ENCODE peak calls at places on chromosomes 12 and 14, in four cellular contexts. D is H9, W is mesendoderm, Q is H1. P is an unnamed sample.

GRCh38 chr12:53645191-53645590 is 19.0 kb upstream of the ATF7 start:
- DNase-seq in D (no peak), W (no peak), Q (no peak), P (peak)

GRCh38 chr14:95291859-95292542 is 27.7 kb downstream of the CLMN start:
- DNase-seq in D (peak), W (no peak), Q (no peak), P (peak)

GRCh38 chr12:43914923-43915468 is 79.1 kb downstream of the TMEM117 start:
- DNase-seq in D (no peak), W (peak), Q (no peak), P (no peak)

GRCh38 chr12:116948298-116948697 is 37.5 kb downstream of the FBXW8 start:
- DNase-seq in D (no peak), W (no peak), Q (no peak), P (no peak)

GRCh38 chr12:54430471-54431075 is 11.5 kb upstream of the ITGA5 start:
- DNase-seq in D (no peak), W (no peak), Q (no peak), P (no peak)

GRCh38 chr14:67416810-67417209 is 4.8 kb upstream of the PLEK2 start:
- DNase-seq in D (no peak), W (no peak), Q (no peak), P (no peak)

GRCh38 chr12:54370218-54370730 is 6.0 kb upstream of the GPR84 start:
- DNase-seq in D (peak), W (peak), Q (peak), P (peak)

GRCh38 chr12:51823875-51824565 is 24.5 kb downstream of the FIGNL2 start:
- DNase-seq in D (peak), W (peak), Q (no peak), P (peak)

GRCh38 chr12:49967042-49967776 is 5.5 kb downstream of the AQP5 start:
- DNase-seq in D (peak), W (peak), Q (peak), P (peak)

GRCh38 chr12:104877107-104877705 is 80.9 kb downstream of the SLC41A2 start:
- DNase-seq in D (no peak), W (peak), Q (no peak), P (peak)

GRCh38 chr14:67571275-67571990 is 28.6 kb downstream of the PIGH start:
- DNase-seq in D (peak), W (peak), Q (peak), P (peak)

GRCh38 chr12:54419088-54419887 is at the start of gene ITGA5:
- DNase-seq in D (peak), W (peak), Q (peak), P (peak)

GRCh38 chr14:90871605-90872233 is 55.5 kb upstream of the TTC7B start:
- DNase-seq in D (no peak), W (no peak), Q (no peak), P (peak)

GRCh38 chr14:32298346-32298745 is 30.8 kb upstream of the AKAP6 start:
- DNase-seq in D (no peak), W (peak), Q (no peak), P (no peak)

GRCh38 chr14:51368721-51369163 is 128.7 kb downstream of the TMX1 start:
- DNase-seq in D (no peak), W (no peak), Q (no peak), P (peak)

GRCh38 chr12:52506858-52507715 is 13.1 kb downstream of the KRT5 start:
- DNase-seq in D (peak), W (peak), Q (no peak), P (peak)

GRCh38 chr14:61472801-61473376 is 151.5 kb downstream of the PRKCH start:
- DNase-seq in D (no peak), W (no peak), Q (no peak), P (peak)

GRCh38 chr12:123767613-123768012 is 5.5 kb downstream of the DNAH10 start:
- DNase-seq in D (no peak), W (no peak), Q (no peak), P (no peak)

GRCh38 chr14:21536395-21537087 is 10.4 kb upstream of the SALL2 start:
- DNase-seq in D (peak), W (peak), Q (peak), P (no peak)

GRCh38 chr12:69708649-69709048 is 9.5 kb upstream of the BEST3 start:
- DNase-seq in D (no peak), W (no peak), Q (no peak), P (no peak)

GRCh38 chr12:16300706-16301105 is 23.2 kb upstream of the SLC15A5 start:
- DNase-seq in D (no peak), W (no peak), Q (no peak), P (no peak)

GRCh38 chr12:109910969-109911348 is 10.9 kb downstream of the TCHP start:
- DNase-seq in D (peak), W (peak), Q (peak), P (peak)

GRCh38 chr14:92751819-92752218 is 3.4 kb upstream of the LGMN start:
- DNase-seq in D (no peak), W (peak), Q (no peak), P (no peak)

GRCh38 chr12:23055004-23055403 is 430.0 kb downstream of the ETNK1 start:
- DNase-seq in D (peak), W (peak), Q (peak), P (peak)

GRCh38 chr12:112992541-112993398 is 14.5 kb downstream of the OAS2 start:
- DNase-seq in D (peak), W (peak), Q (peak), P (peak)

GRCh38 chr12:105256921-105257320 is 20.9 kb upstream of the APPL2 start:
- DNase-seq in D (no peak), W (no peak), Q (no peak), P (peak)

GRCh38 chr12:109827566-109828550 is 5.3 kb downstream of the TRPV4 start:
- DNase-seq in D (no peak), W (no peak), Q (no peak), P (no peak)

GRCh38 chr14:24317141-24317927 is 6.0 kb downstream of the LTB4R start:
- DNase-seq in D (no peak), W (peak), Q (no peak), P (no peak)

GRCh38 chr14:91466192-91466591 is 43.9 kb downstream of the PPP4R3A start:
- DNase-seq in D (no peak), W (no peak), Q (no peak), P (no peak)

GRCh38 chr12:18837025-18837424 is 99.1 kb downstream of the CAPZA3 start:
- DNase-seq in D (no peak), W (no peak), Q (no peak), P (peak)

GRCh38 chr12:130483616-130484180 is 146.0 kb downstream of the PIWIL1 start:
- DNase-seq in D (no peak), W (no peak), Q (no peak), P (no peak)

GRCh38 chr14:103329421-103330347 is 4.4 kb upstream of the EIF5 start:
- DNase-seq in D (no peak), W (no peak), Q (no peak), P (peak)

GRCh38 chr14:105888784-105889665 is 362.6 kb downstream of the TMEM121 start:
- DNase-seq in D (no peak), W (no peak), Q (no peak), P (no peak)

GRCh38 chr12:75708829-75709228 is 197.4 kb upstream of the KRR1 start:
- DNase-seq in D (no peak), W (no peak), Q (no peak), P (no peak)

GRCh38 chr12:26193539-26193938 is 1.8 kb upstream of the SSPN start:
- DNase-seq in D (no peak), W (no peak), Q (no peak), P (no peak)

GRCh38 chr14:90726656-90727055 is 89.6 kb downstream of the TTC7B start:
- DNase-seq in D (peak), W (peak), Q (no peak), P (peak)

GRCh38 chr14:61466249-61466904 is 145.0 kb downstream of the PRKCH start:
- DNase-seq in D (peak), W (peak), Q (peak), P (peak)

GRCh38 chr12:76014007-76014406 is 17.6 kb downstream of the PHLDA1 start:
- DNase-seq in D (no peak), W (peak), Q (no peak), P (no peak)

GRCh38 chr12:132400011-132400641 is 70.7 kb upstream of the GALNT9 start:
- DNase-seq in D (no peak), W (no peak), Q (no peak), P (no peak)

GRCh38 chr12:132397152-132397933 is 68.0 kb upstream of the GALNT9 start:
- DNase-seq in D (no peak), W (no peak), Q (peak), P (no peak)

GRCh38 chr12:132397934-132398385 is 68.6 kb upstream of the GALNT9 start:
- DNase-seq in D (no peak), W (no peak), Q (peak), P (no peak)

GRCh38 chr12:132398386-132398991 is 69.1 kb upstream of the GALNT9 start:
- DNase-seq in D (no peak), W (no peak), Q (no peak), P (no peak)

DNA sequence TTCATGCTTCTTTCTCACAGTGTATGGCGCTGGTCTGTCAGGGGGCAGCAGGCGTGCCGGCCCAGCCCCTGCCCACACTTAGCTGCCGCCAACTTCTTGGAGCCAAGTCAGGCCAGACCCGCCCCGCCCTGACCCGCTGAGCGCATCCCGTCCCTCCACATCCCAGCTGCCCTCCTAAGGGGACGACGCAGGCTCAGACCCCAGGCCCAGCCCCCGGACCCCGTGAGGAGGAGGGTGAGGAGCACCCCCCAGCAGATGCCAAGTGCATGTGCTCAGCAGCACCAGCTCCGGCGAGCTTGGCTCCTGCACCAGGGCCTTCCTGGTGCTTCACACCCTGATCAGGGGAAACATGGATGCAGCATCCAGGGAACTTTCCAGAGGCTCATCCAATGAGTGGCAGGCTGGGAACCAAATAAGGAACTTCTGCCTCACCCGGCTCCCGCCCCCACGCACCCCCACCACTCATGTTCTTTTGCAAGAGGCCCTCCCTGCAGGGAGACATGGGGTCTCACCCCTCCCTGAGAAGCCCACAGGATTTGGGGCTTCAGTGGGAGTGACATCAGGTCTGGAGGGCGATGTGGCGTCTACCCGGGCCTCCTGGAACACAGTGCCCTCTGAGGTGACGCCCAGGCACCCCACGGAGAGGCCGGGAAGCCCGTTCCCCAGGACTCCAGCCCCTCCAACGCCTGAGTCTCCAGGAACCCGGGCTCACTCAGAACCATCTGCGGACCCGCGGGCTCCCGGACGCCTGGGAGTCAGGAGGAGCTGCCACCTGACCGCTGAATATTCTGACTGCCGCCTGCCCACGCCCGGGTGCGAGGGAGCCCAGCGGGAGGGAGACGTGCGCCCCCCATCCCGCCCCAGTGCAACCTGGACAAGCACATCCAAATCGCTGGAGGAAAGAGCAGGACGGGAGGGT is 70.0 kb upstream of the GALNT9 start:
- DNase-seq in D (no peak), W (no peak), Q (no peak), P (no peak)
- H2BK5ac ChIP-seq in D (no peak), W (no peak), Q (peak), P (no peak)

GRCh38 chr14:33847066-33847465 is 103.8 kb downstream of the EGLN3 start:
- DNase-seq in D (no peak), W (no peak), Q (no peak), P (no peak)

GRCh38 chr14:33848009-33848408 is 102.9 kb downstream of the EGLN3 start:
- DNase-seq in D (no peak), W (no peak), Q (no peak), P (no peak)

GRCh38 chr14:33848706-33849454 is 102.0 kb downstream of the EGLN3 start:
- DNase-seq in D (peak), W (peak), Q (peak), P (peak)

GRCh38 chr14:33844118-33844517 is 106.8 kb downstream of the EGLN3 start:
- DNase-seq in D (no peak), W (no peak), Q (no peak), P (no peak)

GRCh38 chr14:33846100-33846824 is 104.6 kb downstream of the EGLN3 start:
- DNase-seq in D (no peak), W (no peak), Q (no peak), P (no peak)
- H3K56ac ChIP-seq in D (no peak), W (no peak), Q (no peak), P (no peak)

DNA sequence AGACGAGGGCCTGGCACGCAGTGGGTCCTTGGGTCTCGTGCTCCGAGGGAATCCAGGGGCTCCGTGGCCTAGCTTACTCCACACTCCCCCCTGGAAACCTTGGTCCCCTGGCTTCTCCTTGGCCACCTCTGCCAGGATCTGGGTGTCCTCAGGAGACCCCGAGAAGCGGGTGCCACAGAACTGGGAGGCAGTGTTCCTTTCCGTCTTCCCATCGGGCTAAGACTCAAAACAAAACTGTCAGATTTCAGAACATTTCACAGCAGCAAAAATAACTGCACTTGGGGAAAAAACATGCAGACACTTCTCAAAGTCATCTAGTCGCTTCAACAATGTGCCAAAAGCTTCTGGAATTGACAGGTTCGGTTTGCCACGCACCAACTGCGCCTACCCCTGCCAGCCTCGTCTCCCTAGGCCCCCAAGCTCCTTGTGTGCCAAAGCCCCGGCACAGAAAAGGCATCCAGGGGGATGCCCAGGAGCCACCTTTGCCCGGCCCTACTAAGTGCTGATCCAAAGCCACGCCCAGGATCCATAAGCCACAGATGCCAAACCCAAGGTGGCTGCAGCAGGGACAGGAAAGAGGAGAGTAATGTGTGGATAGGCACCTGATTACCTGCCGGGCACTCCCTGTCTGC is 58.4 kb upstream of the DIO3 start:
- DNase-seq in D (peak), W (no peak), Q (no peak), P (no peak)
- H2AK5ac ChIP-seq in D (no peak), W (no peak), Q (no peak), P (no peak)

GRCh38 chr14:68774771-68775613 is 17.9 kb downstream of the ZFP36L1 start:
- DNase-seq in D (no peak), W (no peak), Q (no peak), P (peak)
- H2BK5ac ChIP-seq in D (no peak), W (no peak), Q (no peak), P (peak)

GRCh38 chr12:68319988-68320623 is 12.1 kb downstream of the MDM1 start:
- DNase-seq in D (no peak), W (no peak), Q (no peak), P (peak)

GRCh38 chr12:68324531-68324930 is 7.6 kb downstream of the MDM1 start:
- DNase-seq in D (no peak), W (no peak), Q (no peak), P (no peak)

GRCh38 chr12:68326720-68327119 is 5.4 kb downstream of the MDM1 start:
- DNase-seq in D (no peak), W (no peak), Q (no peak), P (no peak)

GRCh38 chr12:68317047-68317667 is 15.0 kb downstream of the MDM1 start:
- DNase-seq in D (no peak), W (peak), Q (no peak), P (peak)

GRCh38 chr12:68321140-68321539 is 11.0 kb downstream of the MDM1 start:
- DNase-seq in D (no peak), W (no peak), Q (no peak), P (no peak)
- H3K56ac ChIP-seq in D (no peak), W (no peak), Q (no peak), P (no peak)

DNA sequence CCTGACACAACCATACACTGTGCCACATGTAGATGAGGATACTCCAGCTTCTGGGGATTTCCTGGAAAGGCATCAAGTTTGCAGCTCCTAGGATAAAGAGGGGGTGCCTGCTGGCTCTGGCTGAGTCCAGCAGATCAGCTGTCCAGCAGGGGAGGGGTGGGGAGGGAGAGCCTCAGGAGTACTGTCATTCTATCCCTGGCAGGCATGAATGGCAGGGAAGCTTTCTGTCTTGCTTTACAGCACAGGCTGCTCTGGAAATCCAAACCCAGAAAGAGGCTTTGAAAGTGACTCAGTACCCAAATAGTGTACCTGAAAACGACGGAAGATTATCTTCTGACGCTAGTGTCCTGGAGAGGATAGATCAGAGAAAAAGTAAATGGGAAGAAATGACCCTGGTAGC is 32.1 kb downstream of the SLC8A3 start:
- DNase-seq in D (no peak), W (no peak), Q (no peak), P (no peak)
- H2AK5ac ChIP-seq in D (no peak), W (no peak), Q (no peak), P (no peak)

GRCh38 chr14:68685419-68686211 is 107.3 kb downstream of the ZFP36L1 start:
- DNase-seq in D (no peak), W (peak), Q (no peak), P (peak)

GRCh38 chr14:68686724-68687123 is 106.1 kb downstream of the ZFP36L1 start:
- DNase-seq in D (no peak), W (no peak), Q (no peak), P (no peak)

GRCh38 chr14:68683326-68683725 is 109.5 kb downstream of the ZFP36L1 start:
- DNase-seq in D (no peak), W (no peak), Q (no peak), P (peak)

GRCh38 chr14:68686212-68686478 is 106.7 kb downstream of the ZFP36L1 start:
- DNase-seq in D (no peak), W (no peak), Q (no peak), P (no peak)

GRCh38 chr14:68684466-68685418 is 108.1 kb downstream of the ZFP36L1 start:
- DNase-seq in D (no peak), W (no peak), Q (no peak), P (no peak)
- H2BK5ac ChIP-seq in D (no peak), W (no peak), Q (no peak), P (peak)

P was measured in IMR-90.